ENCODE peak calls at places on chromosomes 12 and 14, in ten cellular contexts. G is HCT116, A is gastrocnemius medialis, L is stomach, W is body of pancreas, N is H54, M is endothelial cell of umbilical vein, Q is NB4, E is spleen, Z is IMR-90. Y is an unnamed sample.

GRCh38 chr12:2959508-2960431 is 573 bp downstream of the TEAD4 start:
- DNase-seq in W (peak; percentile 63), Q (no peak), M (peak; percentile 72), L (peak; percentile 30), A (peak; percentile 80), N (peak; percentile 78), G (no peak), E (peak; percentile 77), Z (peak; percentile 60), Y (peak; percentile 12)

GRCh38 chr12:127582074-127582473 is 684.9 kb upstream of the TMEM132C start:
- DNase-seq in M (no peak), W (no peak), E (no peak), Z (no peak), L (no peak), Q (no peak), A (no peak), G (no peak), N (no peak), Y (no peak)

GRCh38 chr12:64716839-64717455 is 42.3 kb downstream of the GNS start:
- DNase-seq in E (no peak), W (no peak), G (no peak), N (no peak), L (no peak), Q (no peak), M (no peak), Z (no peak), A (no peak), Y (no peak)

GRCh38 chr14:20986811-20987210 is 3.0 kb upstream of the METTL17 start:
- DNase-seq in E (no peak), Z (peak; percentile 96), A (no peak), W (no peak), Q (peak; percentile 62), N (peak; percentile 57), M (peak; percentile 75), G (peak; percentile 48), L (no peak), Y (peak; percentile 29)

GRCh38 chr12:116314477-116314876 is 37.0 kb upstream of the MED13L start:
- DNase-seq in M (no peak), G (no peak), Q (peak; percentile 93), E (no peak), N (no peak), A (no peak), L (no peak), W (no peak), Z (no peak), Y (no peak)

GRCh38 chr12:96193725-96194571 is at the start of gene ELK3:
- DNase-seq in E (peak; percentile 93), Z (peak; percentile 72), M (peak; percentile 95), W (peak; percentile 63), L (peak; percentile 73), Q (peak; percentile 87), N (peak; percentile 51), G (no peak), A (peak; percentile 36), Y (peak; percentile 20)

GRCh38 chr12:55258288-55258687 is 13.9 kb downstream of the OR6C74 start:
- DNase-seq in G (no peak), Z (no peak), L (no peak), M (no peak), A (no peak), Q (no peak), N (no peak), E (no peak), W (no peak), Y (no peak)

GRCh38 chr12:66048843-66049537 is 81.6 kb downstream of the LLPH start:
- DNase-seq in Q (no peak), N (no peak), E (no peak), L (no peak), A (no peak), Z (peak; percentile 47), G (no peak), M (no peak), W (no peak), Y (no peak)

GRCh38 chr12:103884316-103884715 is 43.3 kb upstream of the NT5DC3 start:
- DNase-seq in N (no peak), M (peak; percentile 72), W (no peak), Q (peak; percentile 75), Z (peak; percentile 76), A (no peak), E (no peak), G (no peak), L (no peak), Y (peak; percentile 22)

GRCh38 chr14:103547941-103548462 is 14.5 kb downstream of the BAG5 start:
- DNase-seq in E (peak; percentile 67), N (no peak), L (no peak), M (no peak), G (no peak), Z (no peak), Q (no peak), W (no peak), A (no peak), Y (no peak)

GRCh38 chr12:120121766-120122293 is 5.3 kb upstream of the RAB35 start:
- DNase-seq in A (no peak), Q (no peak), N (no peak), L (no peak), M (no peak), G (no peak), Z (peak; percentile 13), W (no peak), E (no peak), Y (no peak)

DNA sequence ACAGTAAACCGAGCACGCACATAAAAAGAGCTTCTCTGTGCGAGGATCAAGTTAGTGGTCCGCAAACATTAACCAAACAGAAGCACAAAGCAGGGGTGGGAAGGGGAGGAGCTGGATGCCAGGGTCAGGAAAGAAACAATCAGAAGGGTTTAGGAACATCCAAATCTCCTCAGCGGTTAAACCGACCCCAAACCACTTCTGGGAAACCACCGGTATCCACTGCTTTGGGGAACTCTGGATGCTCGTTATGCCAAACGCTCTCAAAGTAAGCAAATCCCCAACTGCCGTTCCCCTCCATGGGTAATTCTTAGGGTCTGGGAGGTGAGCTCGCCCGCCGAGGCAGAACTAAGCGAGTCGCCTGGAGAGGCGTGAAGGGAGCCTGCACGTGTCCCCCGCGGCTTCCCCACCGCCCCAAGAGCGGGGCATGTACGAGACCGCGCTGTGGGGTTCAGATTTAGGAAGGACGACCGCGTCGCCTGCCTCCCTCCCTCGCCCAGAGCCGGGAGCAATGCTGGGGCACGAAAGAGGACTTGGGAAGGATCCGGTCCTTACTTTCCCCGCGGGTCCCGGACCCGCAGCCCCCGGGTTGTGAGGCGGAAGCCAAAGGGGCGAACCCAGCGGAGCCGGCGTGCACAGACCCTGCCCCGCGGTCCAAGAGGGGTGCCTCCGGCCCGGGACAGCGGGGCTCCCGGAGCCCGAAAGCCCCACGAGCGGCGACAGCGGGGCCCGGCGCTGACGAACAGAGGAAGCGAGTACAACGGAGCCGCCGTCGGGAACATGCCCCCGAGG is 710 bp downstream of the SBNO1 start:
- DNase-seq in A (no peak), W (peak; percentile 37), Q (peak; percentile 71), N (peak; percentile 26), E (peak; percentile 92), M (peak; percentile 49), Z (no peak), G (no peak), L (peak; percentile 27), Y (peak; percentile 57)
- TF ChIP-seq POLR2A in A (no peak), W (no peak), Q (no peak), N (no peak), E (no peak), M (no peak), Z (no peak), G (peak; percentile 4), L (no peak), Y (peak; percentile 11)

GRCh38 chr12:113239811-113240331 is 18.6 kb downstream of the TPCN1 start:
- DNase-seq in E (peak; percentile 66), G (no peak), A (peak; percentile 25), Z (no peak), Q (no peak), N (no peak), W (no peak), L (no peak), M (no peak), Y (no peak)
- TF ChIP-seq POLR2A in E (no peak), G (no peak), A (no peak), Z (no peak), Q (no peak), N (no peak), W (no peak), L (no peak), M (no peak), Y (no peak)

GRCh38 chr14:22836301-22837058 is at the start of gene MMP14:
- DNase-seq in Q (peak; percentile 84), M (peak; percentile 92), L (peak; percentile 69), A (peak; percentile 74), N (no peak), Z (peak; percentile 89), E (peak; percentile 79), G (no peak), W (peak; percentile 71), Y (no peak)

GRCh38 chr14:22837750-22838538 is 1.6 kb downstream of the MMP14 start:
- DNase-seq in Z (peak; percentile 33), A (peak; percentile 77), N (no peak), W (no peak), M (no peak), Q (peak; percentile 74), L (no peak), G (no peak), E (peak; percentile 66), Y (no peak)

GRCh38 chr14:22838631-22839041 is 2.3 kb downstream of the MMP14 start:
- DNase-seq in Z (peak; percentile 66), E (no peak), A (no peak), G (no peak), L (no peak), M (no peak), Q (peak; percentile 95), W (no peak), N (no peak), Y (no peak)

GRCh38 chr14:22835505-22835904 is 880 bp upstream of the MMP14 start:
- DNase-seq in Z (no peak), Q (no peak), N (no peak), G (no peak), E (no peak), M (no peak), L (no peak), A (no peak), W (no peak), Y (no peak)

DNA sequence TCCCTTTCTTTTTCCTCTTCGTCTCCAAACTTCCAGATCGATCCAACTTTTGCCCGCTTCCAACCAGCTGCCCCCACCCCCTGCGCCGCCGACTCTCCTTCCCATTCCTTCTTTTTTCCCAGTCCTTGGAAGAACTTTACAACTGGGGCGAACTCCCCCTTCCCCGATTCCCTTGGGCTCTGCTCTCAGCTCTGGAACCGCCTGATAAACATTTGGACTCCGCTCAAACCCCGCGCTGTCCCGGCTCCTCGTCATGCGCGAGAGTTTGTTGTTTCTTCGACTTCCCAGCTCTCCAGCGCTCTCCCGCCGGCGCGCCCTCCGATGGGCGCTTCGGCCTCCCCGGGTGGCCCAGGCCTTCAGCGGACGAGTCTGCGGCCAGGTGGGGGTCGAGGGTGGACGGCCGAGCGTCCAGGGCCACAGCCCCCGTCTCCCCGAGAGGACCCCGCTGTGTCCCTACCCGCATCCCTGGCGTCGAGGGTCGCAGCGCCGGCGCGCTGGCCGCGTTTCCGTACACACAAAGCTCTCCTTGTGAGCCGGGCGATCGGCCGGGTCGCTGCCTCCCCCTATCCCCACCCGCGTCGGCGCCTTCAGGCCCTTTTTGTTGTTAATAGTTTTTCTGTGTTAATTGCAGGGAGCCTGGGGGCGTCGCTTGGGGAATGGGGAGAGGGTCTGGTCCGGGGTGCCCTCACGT is 819 bp downstream of the MMP14 start:
- DNase-seq in L (peak; percentile 71), G (no peak), E (peak; percentile 83), M (peak; percentile 67), W (peak; percentile 74), Z (peak; percentile 63), N (no peak), A (no peak), Q (peak; percentile 68), Y (peak; percentile 69)
- TF ChIP-seq POLR2A in L (no peak), G (no peak), E (no peak), M (no peak), W (no peak), Z (no peak), N (peak; percentile 9), A (no peak), Q (no peak), Y (peak; percentile 56)

GRCh38 chr14:68569970-68570409 is 222.9 kb downstream of the ZFP36L1 start:
- DNase-seq in A (no peak), Q (no peak), W (peak; percentile 83), L (peak; percentile 73), E (no peak), M (peak; percentile 88), G (no peak), N (no peak), Z (no peak), Y (no peak)
- TF ChIP-seq POLR2A in A (no peak), Q (no peak), W (no peak), L (no peak), E (no peak), M (no peak), G (no peak), N (no peak), Z (no peak), Y (no peak)